ENCODE peak calls at places on chromosomes 16 and 17, in nine cellular contexts. K is ovary; Y is AG04450; D is endodermal cell; Q is A549; E is fibroblast of lung; X is left ventricle myocardium inferior; G is CD8-positive, alpha-beta T cell; P is mammary epithelial cell. S is an unnamed sample.

GRCh38 chr16:57749101-57749692 is 13.6 kb downstream of the KATNB1 start:
- DNase-seq in K (no peak), Y (no peak), D (no peak), Q (no peak), E (no peak), X (no peak), G (no peak), P (no peak), S (no peak)

GRCh38 chr17:19392303-19392702 is 5.3 kb upstream of the MFAP4 start:
- DNase-seq in K (no peak), Y (no peak), D (no peak), Q (no peak), E (no peak), X (no peak), G (no peak), P (no peak), S (peak)

GRCh38 chr17:8038954-8039610 is at the start of gene ALOX15B:
- DNase-seq in K (no peak), Y (no peak), D (peak), Q (no peak), E (no peak), X (no peak), G (no peak), P (no peak), S (no peak)

GRCh38 chr16:64121473-64121872 is 1000.4 kb downstream of the CDH11 start:
- DNase-seq in K (no peak), Y (peak), D (no peak), Q (no peak), E (peak), X (no peak), G (no peak), P (peak), S (no peak)

GRCh38 chr17:78865682-78866390 is 25.2 kb upstream of the USP36 start:
- DNase-seq in K (peak), Y (peak), D (peak), Q (peak), E (peak), X (peak), G (peak), P (peak), S (peak)

GRCh38 chr17:42347198-42347597 is 41.0 kb downstream of the STAT3 start:
- DNase-seq in K (no peak), Y (peak), D (no peak), Q (no peak), E (peak), X (no peak), G (no peak), P (peak), S (no peak)

GRCh38 chr16:69126221-69126620 is 6.2 kb downstream of the CHTF8 start:
- DNase-seq in K (no peak), Y (no peak), D (no peak), Q (no peak), E (no peak), X (no peak), G (no peak), P (no peak), S (peak)

GRCh38 chr17:65703891-65704290 is 142.4 kb upstream of the AXIN2 start:
- DNase-seq in K (no peak), Y (no peak), D (no peak), Q (no peak), E (no peak), X (no peak), G (no peak), P (no peak), S (no peak)

GRCh38 chr17:43224146-43224705 is 4.2 kb downstream of the CCDC200 start:
- DNase-seq in K (no peak), Y (no peak), D (peak), Q (no peak), E (no peak), X (no peak), G (no peak), P (no peak), S (no peak)

GRCh38 chr17:44384823-44385286 is 4.6 kb downstream of the ITGA2B start:
- DNase-seq in K (no peak), Y (no peak), D (peak), Q (no peak), E (no peak), X (no peak), G (no peak), P (no peak), S (no peak)

GRCh38 chr16:72797606-72798005 is 250.3 kb downstream of the ZFHX3 start:
- DNase-seq in K (no peak), Y (no peak), D (no peak), Q (no peak), E (no peak), X (peak), G (no peak), P (no peak), S (no peak)

GRCh38 chr16:35516551-35516950 is 2057.1 kb downstream of the TP53TG3F start:
- DNase-seq in K (no peak), Y (no peak), D (no peak), Q (no peak), E (no peak), X (no peak), G (no peak), P (peak), S (no peak)

GRCh38 chr17:6913608-6914443 is 82.0 kb upstream of the ALOX12 start:
- DNase-seq in K (peak), Y (no peak), D (peak), Q (peak), E (peak), X (peak), G (peak), P (no peak), S (no peak)

GRCh38 chr17:76174072-76174471 is 33.0 kb upstream of the FOXJ1 start:
- DNase-seq in K (no peak), Y (no peak), D (no peak), Q (no peak), E (no peak), X (no peak), G (no peak), P (no peak), S (no peak)

GRCh38 chr17:30939059-30939689 is 17.4 kb downstream of the ADAP2 start:
- DNase-seq in K (no peak), Y (no peak), D (no peak), Q (no peak), E (peak), X (no peak), G (no peak), P (no peak), S (no peak)

GRCh38 chr16:88854306-88855111 is 2.2 kb downstream of the GALNS start:
- DNase-seq in K (no peak), Y (no peak), D (no peak), Q (no peak), E (no peak), X (no peak), G (no peak), P (no peak), S (no peak)

GRCh38 chr17:53092072-53092471 is 730.7 kb upstream of the KIF2B start:
- DNase-seq in K (no peak), Y (no peak), D (no peak), Q (no peak), E (no peak), X (no peak), G (no peak), P (no peak), S (no peak)

GRCh38 chr16:66930189-66930588 is 4.0 kb downstream of the CIAO2B start:
- DNase-seq in K (no peak), Y (no peak), D (no peak), Q (no peak), E (peak), X (no peak), G (no peak), P (peak), S (no peak)

GRCh38 chr16:64730261-64730660 is 391.6 kb downstream of the CDH11 start:
- DNase-seq in K (no peak), Y (no peak), D (no peak), Q (no peak), E (peak), X (no peak), G (no peak), P (no peak), S (no peak)

GRCh38 chr16:1688807-1689560 is 10.9 kb downstream of the JPT2 start:
- DNase-seq in K (no peak), Y (no peak), D (peak), Q (peak), E (peak), X (no peak), G (no peak), P (peak), S (no peak)

GRCh38 chr17:70622382-70623260 is 453.3 kb downstream of the KCNJ2 start:
- DNase-seq in K (no peak), Y (no peak), D (peak), Q (peak), E (peak), X (peak), G (no peak), P (peak), S (no peak)

GRCh38 chr17:76270127-76270592 is 5.0 kb downstream of the UBALD2 start:
- DNase-seq in K (no peak), Y (no peak), D (no peak), Q (no peak), E (no peak), X (no peak), G (no peak), P (no peak), S (no peak)

GRCh38 chr17:27471321-27472269 is 15.3 kb downstream of the KSR1 start:
- DNase-seq in K (no peak), Y (no peak), D (no peak), Q (no peak), E (no peak), X (no peak), G (no peak), P (peak), S (no peak)

GRCh38 chr17:35432176-35433074 is at the start of gene SLFN12:
- DNase-seq in K (peak), Y (peak), D (peak), Q (no peak), E (peak), X (peak), G (peak), P (peak), S (no peak)

GRCh38 chr17:55275894-55276804 is 11.4 kb downstream of the HLF start:
- DNase-seq in K (no peak), Y (no peak), D (no peak), Q (no peak), E (no peak), X (no peak), G (no peak), P (peak), S (no peak)

GRCh38 chr16:68492501-68493411 is 44.4 kb upstream of the SMPD3 start:
- DNase-seq in K (no peak), Y (no peak), D (no peak), Q (no peak), E (no peak), X (no peak), G (no peak), P (no peak), S (no peak)

GRCh38 chr17:80284631-80285030 is 24.0 kb downstream of the RNF213 start:
- DNase-seq in K (no peak), Y (no peak), D (peak), Q (no peak), E (no peak), X (no peak), G (peak), P (no peak), S (no peak)
- TF ChIP-seq CTCF in K (no peak), Y (no peak), D (peak), Q (no peak), E (no peak), X (no peak), G (no peak), P (peak), S (no peak)

DNA sequence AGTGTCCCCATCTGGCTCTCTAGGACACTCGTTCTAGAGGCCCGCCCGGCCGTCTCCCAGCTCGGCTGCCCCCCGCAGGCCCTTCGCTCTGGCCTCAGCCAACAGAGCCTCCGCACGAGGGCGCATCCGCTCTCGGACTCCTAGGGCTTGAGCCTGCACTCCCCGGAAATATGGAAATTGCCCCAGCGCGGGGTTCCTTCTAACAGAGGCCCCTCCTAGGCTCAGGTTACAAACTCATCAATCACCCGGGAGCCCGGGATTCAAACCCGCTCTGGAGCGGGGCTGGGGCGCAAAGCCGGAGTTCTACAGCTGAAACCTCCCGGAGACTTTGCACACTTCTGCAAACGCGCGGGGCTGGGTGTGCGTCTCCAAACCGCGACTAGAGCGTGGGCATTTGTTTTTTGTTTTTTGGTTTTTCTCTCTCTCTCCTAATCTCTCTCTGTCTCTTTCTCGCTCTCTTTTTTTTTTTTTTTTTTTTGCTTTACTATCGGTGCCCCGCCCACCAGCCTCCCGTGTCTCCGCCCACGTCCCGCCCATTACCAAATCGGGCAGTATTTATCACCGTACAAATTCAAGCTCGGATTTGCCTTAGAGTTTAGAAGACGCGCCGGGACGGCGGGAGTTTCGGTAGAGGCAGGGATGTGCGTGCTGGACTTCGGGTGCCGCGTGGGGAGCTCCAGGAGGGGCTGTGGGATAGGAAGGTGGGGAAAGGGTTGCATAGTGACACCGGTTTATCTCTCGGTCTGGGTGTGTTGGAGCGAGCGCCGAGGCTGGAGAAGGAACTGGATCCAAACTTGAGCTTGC is 2.4 kb upstream of the FOXL1 start:
- DNase-seq in K (no peak), Y (peak), D (peak), Q (peak), E (peak), X (peak), G (no peak), P (peak), S (peak)
- H3K27ac ChIP-seq in K (no peak), Y (peak), D (no peak), Q (peak), E (peak), X (peak), G (no peak), P (peak), S (peak)

GRCh38 chr16:50276128-50276444 is 9.7 kb downstream of the ADCY7 start:
- DNase-seq in K (no peak), Y (no peak), D (no peak), Q (no peak), E (no peak), X (no peak), G (no peak), P (no peak), S (no peak)
- H3K4me3 ChIP-seq in K (no peak), Y (no peak), D (no peak), Q (no peak), E (no peak), X (peak), G (peak), P (no peak), S (no peak)

GRCh38 chr16:70508752-70509151 is 14.6 kb downstream of the COG4 start:
- DNase-seq in K (no peak), Y (no peak), D (no peak), Q (no peak), E (peak), X (no peak), G (no peak), P (no peak), S (no peak)
- TF ChIP-seq CTCF in K (no peak), Y (no peak), D (peak), Q (peak), E (no peak), X (peak), G (no peak), P (peak), S (no peak)

GRCh38 chr17:3514873-3515272 is 39.1 kb downstream of the ASPA start:
- DNase-seq in K (no peak), Y (no peak), D (no peak), Q (no peak), E (no peak), X (no peak), G (peak), P (no peak), S (no peak)
- H3K27ac ChIP-seq in K (no peak), Y (no peak), D (no peak), Q (no peak), E (no peak), X (peak), G (no peak), P (no peak), S (no peak)

GRCh38 chr16:71357681-71358080 is 842 bp upstream of the CALB2 start:
- DNase-seq in K (no peak), Y (no peak), D (peak), Q (no peak), E (no peak), X (no peak), G (no peak), P (no peak), S (no peak)

GRCh38 chr16:71358464-71359031 is at the start of gene CALB2:
- DNase-seq in K (peak), Y (no peak), D (peak), Q (peak), E (peak), X (peak), G (peak), P (peak), S (no peak)

GRCh38 chr16:71356051-71356740 is 2.3 kb upstream of the CALB2 start:
- DNase-seq in K (no peak), Y (no peak), D (no peak), Q (no peak), E (no peak), X (no peak), G (no peak), P (no peak), S (peak)

GRCh38 chr16:71360378-71360777 is 1.9 kb downstream of the CALB2 start:
- DNase-seq in K (no peak), Y (peak), D (no peak), Q (peak), E (peak), X (no peak), G (no peak), P (peak), S (no peak)

DNA sequence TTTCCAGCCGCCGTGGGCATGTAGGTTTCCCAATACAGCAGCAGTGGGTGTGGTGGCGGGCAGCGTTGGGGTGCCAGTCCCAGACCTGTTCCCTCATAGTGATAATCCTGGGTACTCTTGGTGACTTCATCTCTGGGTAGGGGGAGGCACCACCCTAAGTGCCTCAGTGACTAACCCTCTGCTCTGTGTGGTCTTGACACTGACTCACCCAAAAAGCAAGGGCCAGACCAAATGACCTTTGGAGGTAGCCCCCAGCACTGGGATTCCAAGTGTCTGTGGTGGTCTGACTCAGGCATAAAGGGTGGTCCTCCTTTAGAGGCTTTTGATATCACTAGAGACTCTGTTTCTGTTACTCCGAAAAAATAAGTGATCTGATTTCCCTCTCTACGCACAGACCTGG is 908 bp downstream of the CALB2 start:
- DNase-seq in K (no peak), Y (no peak), D (no peak), Q (no peak), E (no peak), X (no peak), G (no peak), P (no peak), S (no peak)
- H3K4me3 ChIP-seq in K (no peak), Y (no peak), D (no peak), Q (no peak), E (no peak), X (no peak), G (no peak), P (no peak), S (no peak)

DNA sequence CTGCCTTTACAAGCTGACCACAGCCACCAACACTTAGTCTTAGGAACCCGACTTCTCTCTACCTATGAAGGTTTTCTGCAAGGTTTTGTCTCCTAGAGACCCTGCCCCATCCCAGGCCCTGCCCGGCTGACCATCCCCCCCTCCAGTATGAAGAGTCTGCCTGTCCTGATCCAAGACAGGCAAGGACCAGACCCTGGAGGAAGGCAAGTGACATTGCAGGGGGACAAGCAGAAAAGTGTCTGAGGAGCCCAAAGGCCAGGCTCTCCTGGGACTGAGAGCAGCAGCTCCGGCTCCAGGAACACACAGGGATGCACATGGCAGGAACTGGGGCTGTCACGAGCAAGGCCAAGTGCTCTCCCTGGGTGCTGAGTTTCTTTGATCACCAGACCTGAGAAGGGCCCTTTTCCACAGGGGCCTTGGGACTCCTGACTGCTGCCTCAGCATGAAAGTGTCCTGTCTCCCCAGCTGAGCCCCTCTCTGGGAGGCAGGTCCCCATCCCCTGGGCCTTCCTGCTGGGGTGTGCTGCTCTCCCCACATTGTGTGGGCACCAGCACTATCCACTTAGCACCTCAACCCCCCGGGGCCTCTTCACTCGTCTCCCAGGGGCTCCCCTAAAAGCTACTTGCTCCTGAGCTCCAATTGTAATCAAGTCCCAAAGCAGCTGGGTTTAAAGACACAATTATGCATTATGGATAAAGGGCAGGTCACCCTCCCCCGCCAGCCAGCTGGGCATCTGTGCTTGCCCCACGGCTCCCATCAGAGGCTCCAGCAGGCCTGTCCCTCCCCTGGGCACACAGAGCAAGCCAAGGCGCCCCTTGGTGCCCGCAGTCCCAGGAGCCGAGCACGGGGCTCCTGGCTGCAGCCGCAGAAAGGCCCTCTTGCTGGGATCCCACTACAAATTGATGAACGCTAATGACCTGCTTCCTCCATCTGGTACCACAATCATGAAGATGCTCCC is 11.5 kb upstream of the CACNG4 start:
- DNase-seq in K (no peak), Y (no peak), D (peak), Q (no peak), E (no peak), X (no peak), G (no peak), P (no peak), S (no peak)
- TF ChIP-seq CTCF in K (no peak), Y (no peak), D (peak), Q (no peak), E (no peak), X (no peak), G (no peak), P (no peak), S (no peak)

S was measured in coronary artery.